ENCODE peak calls at places on chromosomes 12 and 14, in seven cellular contexts. One of them, this sample, is unnamed.

GRCh38 chr12:103350116-103350515 is 145.7 kb downstream of the C12orf42 start:
- DNase-seq in thoracic aorta: no peak
- DNase-seq in GM23248: no peak
- DNase-seq in lower lobe of right lung: no peak
- DNase-seq in A549: no peak
- DNase-seq in cardiac muscle cell: no peak
- DNase-seq in uterus: no peak
- DNase-seq in this sample: no peak

GRCh38 chr14:94132285-94132887 is 3.0 kb upstream of the IFI27L2 start:
- DNase-seq in thoracic aorta: no peak
- DNase-seq in GM23248: peak
- DNase-seq in lower lobe of right lung: no peak
- DNase-seq in A549: peak
- DNase-seq in cardiac muscle cell: peak
- DNase-seq in uterus: no peak
- DNase-seq in this sample: peak

GRCh38 chr14:105126970-105127307 is 41.6 kb downstream of the JAG2 start:
- DNase-seq in thoracic aorta: no peak
- DNase-seq in GM23248: no peak
- DNase-seq in lower lobe of right lung: no peak
- DNase-seq in A549: no peak
- DNase-seq in cardiac muscle cell: no peak
- DNase-seq in uterus: peak
- DNase-seq in this sample: no peak

GRCh38 chr14:39428118-39428517 is 4.1 kb downstream of the FBXO33 start:
- DNase-seq in thoracic aorta: no peak
- DNase-seq in GM23248: no peak
- DNase-seq in lower lobe of right lung: no peak
- DNase-seq in A549: no peak
- DNase-seq in cardiac muscle cell: no peak
- DNase-seq in uterus: no peak
- DNase-seq in this sample: no peak

GRCh38 chr12:26643532-26644315 is 189.3 kb downstream of the ITPR2 start:
- DNase-seq in thoracic aorta: no peak
- DNase-seq in GM23248: no peak
- DNase-seq in lower lobe of right lung: no peak
- DNase-seq in A549: no peak
- DNase-seq in cardiac muscle cell: no peak
- DNase-seq in uterus: no peak
- DNase-seq in this sample: no peak

GRCh38 chr12:98373982-98374381 is 141.4 kb upstream of the TMPO start:
- DNase-seq in thoracic aorta: no peak
- DNase-seq in GM23248: peak
- DNase-seq in lower lobe of right lung: no peak
- DNase-seq in A549: peak
- DNase-seq in cardiac muscle cell: peak
- DNase-seq in uterus: no peak
- DNase-seq in this sample: no peak

GRCh38 chr14:71481215-71481614 is 451.0 kb upstream of the RGS6 start:
- DNase-seq in thoracic aorta: no peak
- DNase-seq in GM23248: no peak
- DNase-seq in lower lobe of right lung: no peak
- DNase-seq in A549: no peak
- DNase-seq in cardiac muscle cell: no peak
- DNase-seq in uterus: no peak
- DNase-seq in this sample: no peak

GRCh38 chr12:65868133-65868705 is 43.9 kb downstream of the HMGA2 start:
- DNase-seq in thoracic aorta: no peak
- DNase-seq in GM23248: peak
- DNase-seq in lower lobe of right lung: no peak
- DNase-seq in A549: no peak
- DNase-seq in cardiac muscle cell: peak
- DNase-seq in uterus: no peak
- DNase-seq in this sample: peak

GRCh38 chr12:100867639-100868393 is 73.2 kb downstream of the ANO4 start:
- DNase-seq in thoracic aorta: no peak
- DNase-seq in GM23248: no peak
- DNase-seq in lower lobe of right lung: no peak
- DNase-seq in A549: no peak
- DNase-seq in cardiac muscle cell: no peak
- DNase-seq in uterus: no peak
- DNase-seq in this sample: no peak

GRCh38 chr12:39103552-39104165 is 198.3 kb upstream of the CPNE8 start:
- DNase-seq in thoracic aorta: no peak
- DNase-seq in GM23248: peak
- DNase-seq in lower lobe of right lung: no peak
- DNase-seq in A549: peak
- DNase-seq in cardiac muscle cell: peak
- DNase-seq in uterus: no peak
- DNase-seq in this sample: no peak

GRCh38 chr12:105916698-105917059 is 222.1 kb downstream of the NUAK1 start:
- DNase-seq in thoracic aorta: no peak
- DNase-seq in GM23248: no peak
- DNase-seq in lower lobe of right lung: no peak
- DNase-seq in A549: no peak
- DNase-seq in cardiac muscle cell: no peak
- DNase-seq in uterus: no peak
- DNase-seq in this sample: no peak

GRCh38 chr14:89779707-89780106 is 174.8 kb downstream of the EFCAB11 start:
- DNase-seq in thoracic aorta: no peak
- DNase-seq in GM23248: peak
- DNase-seq in lower lobe of right lung: no peak
- DNase-seq in A549: no peak
- DNase-seq in cardiac muscle cell: no peak
- DNase-seq in uterus: no peak
- DNase-seq in this sample: no peak

GRCh38 chr14:74620497-74620921 is 8.5 kb upstream of the LTBP2 start:
- DNase-seq in thoracic aorta: no peak
- DNase-seq in GM23248: peak
- DNase-seq in lower lobe of right lung: no peak
- DNase-seq in A549: peak
- DNase-seq in cardiac muscle cell: peak
- DNase-seq in uterus: no peak
- DNase-seq in this sample: peak

GRCh38 chr12:11881835-11882234 is 188.9 kb upstream of the BCL2L14 start:
- DNase-seq in thoracic aorta: no peak
- DNase-seq in GM23248: no peak
- DNase-seq in lower lobe of right lung: no peak
- DNase-seq in A549: no peak
- DNase-seq in cardiac muscle cell: no peak
- DNase-seq in uterus: no peak
- DNase-seq in this sample: no peak

DNA sequence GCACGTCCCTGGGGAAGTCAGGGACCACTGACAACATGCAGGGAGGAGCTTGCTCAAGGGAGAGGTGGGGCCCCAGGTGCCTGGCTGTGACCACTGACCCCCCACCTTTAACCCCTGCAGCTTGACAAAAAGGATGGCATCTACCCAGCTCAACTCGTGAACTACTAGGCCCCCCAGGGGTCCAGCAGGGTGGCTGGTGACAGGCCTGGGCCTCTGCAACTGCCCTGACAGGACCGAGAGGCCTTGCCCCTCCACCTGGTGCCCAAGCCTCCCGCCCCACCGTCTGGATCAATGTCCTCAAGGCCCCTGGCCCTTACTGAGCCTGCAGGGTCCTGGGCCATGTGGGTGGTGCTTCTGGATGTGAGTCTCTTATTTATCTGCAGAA is 26.3 kb downstream of the HIP1R start:
- DNase-seq in thoracic aorta: no peak
- DNase-seq in GM23248: no peak
- DNase-seq in lower lobe of right lung: no peak
- DNase-seq in A549: no peak
- DNase-seq in cardiac muscle cell: no peak
- DNase-seq in uterus: no peak
- DNase-seq in this sample: no peak
- H3K4me3 ChIP-seq in thoracic aorta: no peak
- H3K4me3 ChIP-seq in GM23248: no peak
- H3K4me3 ChIP-seq in lower lobe of right lung: no peak
- H3K4me3 ChIP-seq in A549: no peak
- H3K4me3 ChIP-seq in cardiac muscle cell: no peak
- H3K4me3 ChIP-seq in uterus: no peak
- H3K4me3 ChIP-seq in this sample: no peak

DNA sequence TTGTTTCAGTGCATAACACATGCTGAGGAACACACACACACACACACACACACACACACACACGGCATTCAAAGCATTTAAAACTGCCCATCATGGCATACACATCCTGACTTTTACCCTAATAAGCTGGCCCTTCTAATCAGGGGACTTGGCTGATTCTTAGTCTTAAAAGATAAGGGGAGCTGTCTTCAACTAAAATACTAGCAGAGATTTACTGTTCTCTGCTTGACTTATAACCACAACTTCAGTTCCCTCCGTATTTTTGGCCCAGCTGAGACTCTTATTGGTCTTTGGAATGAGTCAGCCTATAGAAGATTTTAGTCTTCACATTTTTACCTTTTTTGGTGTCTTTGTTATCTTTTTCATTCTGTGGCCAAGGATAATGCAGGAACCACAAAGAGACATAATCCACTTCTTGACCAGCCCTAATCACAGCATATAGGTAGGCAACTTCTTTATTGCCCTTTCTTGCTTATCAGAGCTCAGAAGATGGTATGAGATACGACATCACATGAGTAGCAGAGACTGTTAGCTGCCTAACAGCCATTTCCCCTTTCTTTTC is 25.1 kb upstream of the SLC8A3 start:
- DNase-seq in thoracic aorta: no peak
- DNase-seq in GM23248: no peak
- DNase-seq in lower lobe of right lung: no peak
- DNase-seq in A549: no peak
- DNase-seq in cardiac muscle cell: peak
- DNase-seq in uterus: no peak
- DNase-seq in this sample: no peak
- H3K27ac ChIP-seq in thoracic aorta: no peak
- H3K27ac ChIP-seq in GM23248: no peak
- H3K27ac ChIP-seq in lower lobe of right lung: no peak
- H3K27ac ChIP-seq in A549: no peak
- H3K27ac ChIP-seq in cardiac muscle cell: no peak
- H3K27ac ChIP-seq in uterus: no peak
- H3K27ac ChIP-seq in this sample: no peak

DNA sequence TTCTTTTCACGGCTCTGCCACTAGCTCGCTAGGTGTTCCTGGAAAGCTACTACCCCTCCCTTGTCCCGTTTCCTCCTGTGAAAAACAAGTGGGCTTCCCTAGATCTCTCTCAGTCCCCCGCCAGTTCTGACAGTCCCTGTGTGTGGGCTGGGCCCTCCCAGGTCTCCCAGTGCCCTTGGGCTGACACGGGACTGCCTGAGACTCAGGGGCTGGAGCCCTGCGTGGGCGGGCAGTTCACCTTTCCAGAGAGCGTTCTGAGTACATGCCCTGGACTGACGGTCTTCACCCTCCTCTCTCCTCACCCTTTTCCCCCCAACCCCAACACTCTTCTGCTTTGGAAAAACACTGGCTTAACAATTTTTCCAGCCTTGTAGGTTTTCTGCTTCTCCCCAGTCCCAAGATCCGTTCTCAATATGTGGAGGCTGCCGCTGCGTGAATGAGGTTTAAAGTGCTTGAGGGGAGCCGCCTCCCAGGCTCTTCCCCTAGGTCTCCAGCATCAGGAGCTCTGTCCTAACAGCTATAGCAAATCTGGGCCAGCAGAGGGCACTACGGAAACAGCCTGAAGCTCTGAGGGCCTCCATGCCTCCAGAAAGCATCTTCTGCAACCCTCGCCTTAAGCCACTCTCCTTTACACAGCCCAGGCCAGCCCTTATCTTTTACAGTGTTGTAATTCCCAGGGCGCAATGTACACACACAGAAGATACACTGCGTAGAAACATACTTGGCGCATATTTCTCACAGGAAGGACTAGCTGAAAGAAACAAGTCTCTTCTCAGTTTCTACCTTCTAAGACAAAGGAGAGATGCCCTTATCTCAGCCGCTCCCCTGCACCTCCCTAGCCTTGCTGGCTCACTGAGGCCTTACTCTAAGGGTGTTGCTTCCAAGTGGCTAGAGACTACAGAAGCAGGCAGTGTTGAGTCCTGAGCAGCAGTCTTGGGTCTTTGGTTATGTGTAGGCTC is 10.4 kb upstream of the DCD start:
- DNase-seq in thoracic aorta: no peak
- DNase-seq in GM23248: peak
- DNase-seq in lower lobe of right lung: peak
- DNase-seq in A549: peak
- DNase-seq in cardiac muscle cell: peak
- DNase-seq in uterus: no peak
- DNase-seq in this sample: no peak
- H3K4me3 ChIP-seq in thoracic aorta: no peak
- H3K4me3 ChIP-seq in GM23248: no peak
- H3K4me3 ChIP-seq in lower lobe of right lung: no peak
- H3K4me3 ChIP-seq in A549: no peak
- H3K4me3 ChIP-seq in cardiac muscle cell: no peak
- H3K4me3 ChIP-seq in uterus: no peak
- H3K4me3 ChIP-seq in this sample: no peak

GRCh38 chr12:118035194-118036041 is 18.9 kb downstream of the RFC5 start:
- DNase-seq in thoracic aorta: no peak
- DNase-seq in GM23248: peak
- DNase-seq in lower lobe of right lung: no peak
- DNase-seq in A549: peak
- DNase-seq in cardiac muscle cell: peak
- DNase-seq in uterus: no peak
- DNase-seq in this sample: no peak

GRCh38 chr12:118036672-118037411 is 20.3 kb downstream of the RFC5 start:
- DNase-seq in thoracic aorta: no peak
- DNase-seq in GM23248: no peak
- DNase-seq in lower lobe of right lung: no peak
- DNase-seq in A549: no peak
- DNase-seq in cardiac muscle cell: no peak
- DNase-seq in uterus: no peak
- DNase-seq in this sample: no peak

GRCh38 chr12:118033902-118034301 is 17.4 kb downstream of the RFC5 start:
- DNase-seq in thoracic aorta: no peak
- DNase-seq in GM23248: peak
- DNase-seq in lower lobe of right lung: no peak
- DNase-seq in A549: no peak
- DNase-seq in cardiac muscle cell: no peak
- DNase-seq in uterus: no peak
- DNase-seq in this sample: no peak

GRCh38 chr12:118033331-118033730 is 16.8 kb downstream of the RFC5 start:
- DNase-seq in thoracic aorta: no peak
- DNase-seq in GM23248: peak
- DNase-seq in lower lobe of right lung: no peak
- DNase-seq in A549: no peak
- DNase-seq in cardiac muscle cell: no peak
- DNase-seq in uterus: no peak
- DNase-seq in this sample: no peak

GRCh38 chr12:118034429-118035193 is 18.1 kb downstream of the RFC5 start:
- DNase-seq in thoracic aorta: no peak
- DNase-seq in GM23248: peak
- DNase-seq in lower lobe of right lung: no peak
- DNase-seq in A549: peak
- DNase-seq in cardiac muscle cell: peak
- DNase-seq in uterus: no peak
- DNase-seq in this sample: peak
- H3K27ac ChIP-seq in thoracic aorta: no peak
- H3K27ac ChIP-seq in GM23248: peak
- H3K27ac ChIP-seq in lower lobe of right lung: no peak
- H3K27ac ChIP-seq in A549: peak
- H3K27ac ChIP-seq in cardiac muscle cell: no peak
- H3K27ac ChIP-seq in uterus: no peak
- H3K27ac ChIP-seq in this sample: no peak

This sample was measured in AG04450.